ENCODE peak calls at places on chromosomes 4 and X, in nine cellular contexts. One of them, this sample, is unnamed. For H3K9me3, the result is how much of the 10 kb centered on the place peaks cover.

GRCh38 chr4:86117781-86118302 is 242.0 kb downstream of the MAPK10 start:
- DNase-seq in endothelial cell of umbilical vein: no peak
- DNase-seq in lower lobe of right lung: no peak
- DNase-seq in uterus: no peak
- DNase-seq in right atrium auricular region: no peak
- DNase-seq in endodermal cell: no peak
- DNase-seq in CD8-positive, alpha-beta T cell: no peak
- DNase-seq in cardiac muscle cell: peak
- DNase-seq in CD4-positive, alpha-beta T cell: no peak
- DNase-seq in this sample: no peak

GRCh38 chr4:25113915-25114904 is 46.0 kb downstream of the SEPSECS start:
- DNase-seq in cardiac muscle cell: peak
- DNase-seq in CD4-positive, alpha-beta T cell: no peak
- DNase-seq in right atrium auricular region: no peak
- DNase-seq in CD8-positive, alpha-beta T cell: no peak
- DNase-seq in lower lobe of right lung: no peak
- DNase-seq in endodermal cell: no peak
- DNase-seq in uterus: no peak
- DNase-seq in endothelial cell of umbilical vein: no peak
- DNase-seq in this sample: no peak

GRCh38 chr4:48196758-48197504 is 62.9 kb upstream of the TXK start:
- DNase-seq in cardiac muscle cell: no peak
- DNase-seq in CD4-positive, alpha-beta T cell: no peak
- DNase-seq in right atrium auricular region: no peak
- DNase-seq in endothelial cell of umbilical vein: no peak
- DNase-seq in uterus: no peak
- DNase-seq in endodermal cell: no peak
- DNase-seq in CD8-positive, alpha-beta T cell: no peak
- DNase-seq in lower lobe of right lung: no peak
- DNase-seq in this sample: no peak

GRCh38 chrX:107675823-107676555 is 47.7 kb downstream of the PRPS1 start:
- DNase-seq in CD4-positive, alpha-beta T cell: peak
- DNase-seq in endothelial cell of umbilical vein: no peak
- DNase-seq in lower lobe of right lung: peak
- DNase-seq in CD8-positive, alpha-beta T cell: no peak
- DNase-seq in uterus: peak
- DNase-seq in cardiac muscle cell: peak
- DNase-seq in endodermal cell: peak
- DNase-seq in right atrium auricular region: no peak
- DNase-seq in this sample: no peak

GRCh38 chr4:147639388-147639787 is 22.2 kb downstream of the TMEM184C start:
- DNase-seq in endodermal cell: no peak
- DNase-seq in cardiac muscle cell: no peak
- DNase-seq in uterus: no peak
- DNase-seq in right atrium auricular region: no peak
- DNase-seq in endothelial cell of umbilical vein: no peak
- DNase-seq in lower lobe of right lung: no peak
- DNase-seq in CD8-positive, alpha-beta T cell: no peak
- DNase-seq in CD4-positive, alpha-beta T cell: no peak
- DNase-seq in this sample: no peak

GRCh38 chr4:17494258-17494657 is 17.6 kb downstream of the QDPR start:
- DNase-seq in endothelial cell of umbilical vein: peak
- DNase-seq in uterus: peak
- DNase-seq in cardiac muscle cell: peak
- DNase-seq in endodermal cell: no peak
- DNase-seq in CD8-positive, alpha-beta T cell: no peak
- DNase-seq in CD4-positive, alpha-beta T cell: no peak
- DNase-seq in lower lobe of right lung: no peak
- DNase-seq in right atrium auricular region: no peak
- DNase-seq in this sample: no peak

GRCh38 chrX:65894138-65894537 is 145.7 kb downstream of the VSIG4 start:
- DNase-seq in CD4-positive, alpha-beta T cell: no peak
- DNase-seq in lower lobe of right lung: no peak
- DNase-seq in cardiac muscle cell: no peak
- DNase-seq in uterus: no peak
- DNase-seq in endothelial cell of umbilical vein: no peak
- DNase-seq in endodermal cell: no peak
- DNase-seq in CD8-positive, alpha-beta T cell: no peak
- DNase-seq in right atrium auricular region: no peak
- DNase-seq in this sample: no peak

GRCh38 chrX:49209434-49210251 is 9.7 kb upstream of the SYP start:
- DNase-seq in CD4-positive, alpha-beta T cell: no peak
- DNase-seq in cardiac muscle cell: no peak
- DNase-seq in endodermal cell: peak
- DNase-seq in lower lobe of right lung: no peak
- DNase-seq in uterus: no peak
- DNase-seq in right atrium auricular region: no peak
- DNase-seq in CD8-positive, alpha-beta T cell: no peak
- DNase-seq in endothelial cell of umbilical vein: no peak
- DNase-seq in this sample: no peak

GRCh38 chr4:94882756-94883155 is 125.0 kb downstream of the BMPR1B start:
- DNase-seq in CD8-positive, alpha-beta T cell: no peak
- DNase-seq in endothelial cell of umbilical vein: no peak
- DNase-seq in CD4-positive, alpha-beta T cell: no peak
- DNase-seq in endodermal cell: no peak
- DNase-seq in lower lobe of right lung: no peak
- DNase-seq in right atrium auricular region: no peak
- DNase-seq in cardiac muscle cell: no peak
- DNase-seq in uterus: no peak
- DNase-seq in this sample: no peak

GRCh38 chrX:9626379-9626778 is 139.3 kb downstream of the GPR143 start:
- DNase-seq in CD4-positive, alpha-beta T cell: no peak
- DNase-seq in uterus: no peak
- DNase-seq in right atrium auricular region: no peak
- DNase-seq in CD8-positive, alpha-beta T cell: no peak
- DNase-seq in endodermal cell: no peak
- DNase-seq in cardiac muscle cell: no peak
- DNase-seq in endothelial cell of umbilical vein: no peak
- DNase-seq in lower lobe of right lung: no peak
- DNase-seq in this sample: no peak

GRCh38 chr4:89298788-89299152 is 8.8 kb downstream of the GPRIN3 start:
- DNase-seq in right atrium auricular region: no peak
- DNase-seq in CD4-positive, alpha-beta T cell: no peak
- DNase-seq in lower lobe of right lung: no peak
- DNase-seq in uterus: no peak
- DNase-seq in cardiac muscle cell: peak
- DNase-seq in endothelial cell of umbilical vein: no peak
- DNase-seq in CD8-positive, alpha-beta T cell: no peak
- DNase-seq in endodermal cell: no peak
- DNase-seq in this sample: no peak

DNA sequence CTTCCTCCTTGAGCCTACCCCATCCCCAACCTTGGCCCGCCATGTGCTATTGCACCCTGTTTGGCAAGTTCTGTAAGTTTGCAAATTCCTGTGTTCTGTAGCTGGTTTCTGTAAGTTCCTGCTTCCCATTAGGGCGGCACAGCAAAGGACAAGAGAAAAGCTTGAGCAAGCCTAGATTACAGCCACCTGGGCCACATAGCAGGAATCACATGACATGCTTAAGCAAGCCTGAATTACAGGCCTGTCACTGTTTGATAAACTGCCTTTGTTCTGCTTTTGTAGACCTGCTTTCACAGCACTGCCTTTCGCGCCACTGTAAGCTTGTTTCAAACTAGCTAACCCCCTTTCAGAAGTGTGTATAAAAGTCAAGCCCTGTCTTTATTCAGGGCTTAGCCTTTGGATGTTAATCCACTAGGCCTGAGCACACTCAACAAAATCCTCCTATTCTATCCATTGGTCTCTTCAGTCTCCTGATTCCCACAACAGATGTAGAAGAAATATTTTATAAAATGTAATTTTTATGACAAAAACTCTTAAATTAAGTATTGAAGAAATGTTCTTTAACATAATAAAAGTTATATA is 906.8 kb upstream of the NDST4 start:
- DNase-seq in CD4-positive, alpha-beta T cell: no peak
- DNase-seq in uterus: no peak
- DNase-seq in right atrium auricular region: no peak
- DNase-seq in endothelial cell of umbilical vein: no peak
- DNase-seq in CD8-positive, alpha-beta T cell: no peak
- DNase-seq in lower lobe of right lung: no peak
- DNase-seq in cardiac muscle cell: no peak
- DNase-seq in endodermal cell: no peak
- DNase-seq in this sample: no peak
- H3K9me3 ChIP-seq in CD4-positive, alpha-beta T cell: under half
- H3K9me3 ChIP-seq in uterus: under half
- H3K9me3 ChIP-seq in right atrium auricular region: under half
- H3K9me3 ChIP-seq in endothelial cell of umbilical vein: under half
- H3K9me3 ChIP-seq in CD8-positive, alpha-beta T cell: under half
- H3K9me3 ChIP-seq in lower lobe of right lung: under half
- H3K9me3 ChIP-seq in cardiac muscle cell: under half
- H3K9me3 ChIP-seq in endodermal cell: under half
- H3K9me3 ChIP-seq in this sample: under half

GRCh38 chr4:109319684-109320083 is 17.2 kb upstream of the COL25A1 start:
- DNase-seq in lower lobe of right lung: no peak
- DNase-seq in endothelial cell of umbilical vein: no peak
- DNase-seq in CD4-positive, alpha-beta T cell: no peak
- DNase-seq in CD8-positive, alpha-beta T cell: no peak
- DNase-seq in uterus: no peak
- DNase-seq in cardiac muscle cell: no peak
- DNase-seq in right atrium auricular region: no peak
- DNase-seq in endodermal cell: no peak
- DNase-seq in this sample: no peak
- H3K9me3 ChIP-seq in lower lobe of right lung: under half
- H3K9me3 ChIP-seq in endothelial cell of umbilical vein: under half
- H3K9me3 ChIP-seq in CD4-positive, alpha-beta T cell: under half
- H3K9me3 ChIP-seq in CD8-positive, alpha-beta T cell: under half
- H3K9me3 ChIP-seq in uterus: under half
- H3K9me3 ChIP-seq in cardiac muscle cell: under half
- H3K9me3 ChIP-seq in right atrium auricular region: under half
- H3K9me3 ChIP-seq in endodermal cell: under half
- H3K9me3 ChIP-seq in this sample: under half

DNA sequence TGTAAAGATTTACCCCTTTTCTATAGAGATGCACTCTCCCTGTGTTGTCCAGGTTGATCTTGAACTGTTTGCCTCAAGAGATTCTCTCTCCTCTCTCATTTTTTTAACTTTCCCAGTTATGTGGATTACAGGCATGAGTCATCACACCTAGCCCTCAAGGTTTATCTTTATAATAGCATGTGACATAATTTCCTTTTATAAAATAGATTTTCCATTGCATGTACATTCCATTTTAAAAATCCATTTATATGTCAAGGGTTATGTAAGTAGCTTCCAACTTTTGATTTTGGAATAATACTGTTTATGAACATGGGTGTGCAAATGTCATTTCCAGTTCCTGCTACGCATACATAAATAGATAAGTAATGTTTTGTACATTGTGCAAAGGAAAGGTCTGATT is 20.6 kb downstream of the ZNF721 start:
- DNase-seq in lower lobe of right lung: no peak
- DNase-seq in endothelial cell of umbilical vein: peak
- DNase-seq in CD8-positive, alpha-beta T cell: no peak
- DNase-seq in right atrium auricular region: no peak
- DNase-seq in uterus: no peak
- DNase-seq in endodermal cell: no peak
- DNase-seq in cardiac muscle cell: peak
- DNase-seq in CD4-positive, alpha-beta T cell: no peak
- DNase-seq in this sample: no peak
- H3K9me3 ChIP-seq in lower lobe of right lung: under half
- H3K9me3 ChIP-seq in endothelial cell of umbilical vein: under half
- H3K9me3 ChIP-seq in CD8-positive, alpha-beta T cell: under half
- H3K9me3 ChIP-seq in right atrium auricular region: under half
- H3K9me3 ChIP-seq in uterus: under half
- H3K9me3 ChIP-seq in endodermal cell: under half
- H3K9me3 ChIP-seq in cardiac muscle cell: under half
- H3K9me3 ChIP-seq in CD4-positive, alpha-beta T cell: half or more
- H3K9me3 ChIP-seq in this sample: under half

DNA sequence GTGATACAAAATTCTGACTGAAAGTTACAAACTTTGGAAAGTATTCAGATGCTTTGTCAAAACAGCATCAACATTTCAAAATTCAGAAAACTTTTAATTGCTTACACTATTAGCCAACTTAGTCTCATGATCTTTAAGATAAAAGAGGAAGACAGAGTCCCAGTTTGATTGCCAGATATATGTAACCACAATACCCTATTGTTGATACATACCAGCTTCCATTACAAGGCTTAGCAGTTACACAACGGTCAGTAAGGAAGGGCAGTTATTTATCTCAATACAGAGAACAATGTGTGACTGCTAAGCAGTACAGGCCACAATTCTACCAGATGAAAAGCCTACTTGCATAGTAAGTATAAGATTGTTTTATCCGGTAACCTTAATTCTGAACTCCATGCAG is 138.4 kb downstream of the SPANXN3 start:
- DNase-seq in cardiac muscle cell: peak
- DNase-seq in lower lobe of right lung: no peak
- DNase-seq in CD4-positive, alpha-beta T cell: no peak
- DNase-seq in endodermal cell: no peak
- DNase-seq in CD8-positive, alpha-beta T cell: no peak
- DNase-seq in right atrium auricular region: no peak
- DNase-seq in endothelial cell of umbilical vein: no peak
- DNase-seq in uterus: no peak
- DNase-seq in this sample: no peak
- H3K9me3 ChIP-seq in cardiac muscle cell: under half
- H3K9me3 ChIP-seq in lower lobe of right lung: under half
- H3K9me3 ChIP-seq in CD4-positive, alpha-beta T cell: under half
- H3K9me3 ChIP-seq in endodermal cell: under half
- H3K9me3 ChIP-seq in CD8-positive, alpha-beta T cell: under half
- H3K9me3 ChIP-seq in right atrium auricular region: under half
- H3K9me3 ChIP-seq in endothelial cell of umbilical vein: under half
- H3K9me3 ChIP-seq in uterus: under half
- H3K9me3 ChIP-seq in this sample: under half

GRCh38 chrX:155967653-155968052 is 29.8 kb upstream of the IL9R start:
- DNase-seq in endothelial cell of umbilical vein: no peak
- DNase-seq in uterus: no peak
- DNase-seq in cardiac muscle cell: no peak
- DNase-seq in CD4-positive, alpha-beta T cell: no peak
- DNase-seq in CD8-positive, alpha-beta T cell: no peak
- DNase-seq in lower lobe of right lung: no peak
- DNase-seq in right atrium auricular region: no peak
- DNase-seq in endodermal cell: no peak
- DNase-seq in this sample: no peak

GRCh38 chrX:155968106-155968714 is 29.3 kb upstream of the IL9R start:
- DNase-seq in uterus: no peak
- DNase-seq in CD8-positive, alpha-beta T cell: no peak
- DNase-seq in endothelial cell of umbilical vein: no peak
- DNase-seq in right atrium auricular region: no peak
- DNase-seq in endodermal cell: no peak
- DNase-seq in CD4-positive, alpha-beta T cell: no peak
- DNase-seq in cardiac muscle cell: no peak
- DNase-seq in lower lobe of right lung: no peak
- DNase-seq in this sample: no peak

GRCh38 chrX:155962906-155963305 is 34.6 kb upstream of the IL9R start:
- DNase-seq in lower lobe of right lung: no peak
- DNase-seq in CD8-positive, alpha-beta T cell: no peak
- DNase-seq in right atrium auricular region: no peak
- DNase-seq in uterus: no peak
- DNase-seq in cardiac muscle cell: no peak
- DNase-seq in endodermal cell: no peak
- DNase-seq in CD4-positive, alpha-beta T cell: no peak
- DNase-seq in endothelial cell of umbilical vein: no peak
- DNase-seq in this sample: no peak

DNA sequence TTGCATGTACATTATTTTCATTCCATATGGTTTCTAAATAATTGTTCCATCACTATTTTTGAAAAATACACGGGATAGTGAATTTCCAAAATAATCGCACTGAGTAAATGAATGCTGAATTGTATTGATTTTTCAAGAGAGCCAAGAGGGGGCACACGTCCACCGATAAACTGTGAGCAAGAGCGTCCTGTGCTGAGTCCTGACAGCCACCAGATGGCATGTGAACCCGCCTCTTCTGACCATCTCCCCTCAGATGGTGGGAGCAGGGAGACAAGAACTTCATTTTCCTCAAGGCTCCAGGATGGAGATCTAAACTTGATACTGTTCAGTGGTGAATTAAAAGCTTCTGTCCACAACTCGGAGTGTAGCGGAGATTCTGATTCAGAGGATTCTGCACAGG is 30.6 kb upstream of the IL9R start:
- DNase-seq in endodermal cell: peak
- DNase-seq in cardiac muscle cell: no peak
- DNase-seq in endothelial cell of umbilical vein: no peak
- DNase-seq in right atrium auricular region: no peak
- DNase-seq in lower lobe of right lung: no peak
- DNase-seq in CD4-positive, alpha-beta T cell: no peak
- DNase-seq in uterus: no peak
- DNase-seq in CD8-positive, alpha-beta T cell: peak
- DNase-seq in this sample: no peak
- H3K9me3 ChIP-seq in endodermal cell: half or more
- H3K9me3 ChIP-seq in cardiac muscle cell: under half
- H3K9me3 ChIP-seq in endothelial cell of umbilical vein: under half
- H3K9me3 ChIP-seq in right atrium auricular region: under half
- H3K9me3 ChIP-seq in lower lobe of right lung: under half
- H3K9me3 ChIP-seq in CD4-positive, alpha-beta T cell: under half
- H3K9me3 ChIP-seq in uterus: under half
- H3K9me3 ChIP-seq in CD8-positive, alpha-beta T cell: under half
- H3K9me3 ChIP-seq in this sample: under half

This sample was measured in T-helper 17 cell.